ENCODE peak calls at places on chromosomes 7 and 10, in four cellular contexts. I is sigmoid colon, R is GF-D8, B is NCI-H748 treated with DMSO at 0.1 percent for 48 hours. L is an unnamed sample.

GRCh38 chr7:33854951-33855350 is 50.4 kb upstream of the BMPER start:
- DNase-seq in B (no peak), R (no peak), I (no peak), L (no peak)

GRCh38 chr10:48627984-48628609 is 23.2 kb upstream of the ARHGAP22 start:
- DNase-seq in B (no peak), R (no peak), I (no peak), L (no peak)

GRCh38 chr10:92834981-92835380 is 13.3 kb upstream of the EXOC6 start:
- DNase-seq in R (no peak), B (no peak), I (no peak), L (no peak)

GRCh38 chr7:7051221-7051877 is 131.0 kb upstream of the C1GALT1 start:
- DNase-seq in R (no peak), I (no peak), B (no peak), L (no peak)

GRCh38 chr10:67612156-67612555 is 83.8 kb downstream of the CTNNA3 start:
- DNase-seq in I (no peak), B (no peak), R (no peak), L (no peak)

GRCh38 chr10:43409385-43410109 is 561 bp upstream of the HNRNPF start:
- DNase-seq in R (no peak), B (no peak), I (peak; percentile 73), L (peak; percentile 41)

GRCh38 chr10:68963151-68963550 is 7.2 kb downstream of the DDX21 start:
- DNase-seq in B (no peak), R (no peak), I (no peak), L (no peak)

GRCh38 chr10:126387931-126388911 is at the start of gene ADAM12:
- DNase-seq in B (no peak), R (no peak), I (peak; percentile 80), L (no peak)

GRCh38 chr10:24425151-24425550 is 216.2 kb downstream of the KIAA1217 start:
- DNase-seq in B (no peak), R (no peak), I (no peak), L (no peak)

GRCh38 chr10:7856685-7857084 is 38.4 kb downstream of the TAF3 start:
- DNase-seq in R (no peak), B (no peak), I (no peak), L (no peak)

GRCh38 chr7:16189026-16189715 is 232.2 kb downstream of the CRPPA start:
- DNase-seq in B (no peak), R (no peak), I (no peak), L (no peak)

GRCh38 chr7:85186083-85186520 is 754 bp downstream of the SEMA3D start:
- DNase-seq in R (no peak), I (peak; percentile 66), B (peak; percentile 67), L (peak; percentile 32)

GRCh38 chr10:59823111-59823510 is 69.9 kb upstream of the MRLN start:
- DNase-seq in B (no peak), I (no peak), R (no peak), L (no peak)

GRCh38 chr10:132994371-132994796 is 52.0 kb upstream of the CFAP46 start:
- DNase-seq in R (no peak), I (no peak), B (no peak), L (no peak)

GRCh38 chr7:40282858-40283257 is 148.1 kb downstream of the SUGCT start:
- DNase-seq in I (no peak), B (no peak), R (no peak), L (no peak)

GRCh38 chr7:101173752-101174244 is 6.3 kb downstream of the NAT16 start:
- DNase-seq in I (no peak), B (no peak), R (no peak), L (peak; percentile 7)

GRCh38 chr10:93384006-93384405 is 98.1 kb downstream of the MYOF start:
- DNase-seq in B (no peak), R (no peak), I (no peak), L (no peak)

GRCh38 chr10:88858493-88858892 is 6.8 kb upstream of the ANKRD22 start:
- DNase-seq in R (no peak), B (no peak), I (no peak), L (no peak)

GRCh38 chr7:108875139-108875538 is 305.5 kb downstream of the DNAJB9 start:
- DNase-seq in B (no peak), R (no peak), I (no peak), L (no peak)

GRCh38 chr10:79070091-79070610 is 1.4 kb downstream of the ZMIZ1 start:
- DNase-seq in R (no peak), I (peak; percentile 83), B (no peak), L (no peak)

GRCh38 chr7:23443974-23444373 is 26.3 kb downstream of the IGF2BP3 start:
- DNase-seq in R (peak; percentile 17), B (no peak), I (no peak), L (no peak)

GRCh38 chr10:109978481-109978880 is 29.3 kb upstream of the ADD3 start:
- DNase-seq in R (no peak), B (no peak), I (no peak), L (no peak)

GRCh38 chr10:78331391-78331922 is 297.8 kb downstream of the RPS24 start:
- DNase-seq in B (no peak), R (no peak), I (peak; percentile 73), L (no peak)

GRCh38 chr10:114163062-114163861 is 10.7 kb downstream of the CCDC186 start:
- DNase-seq in R (no peak), I (no peak), B (no peak), L (no peak)

GRCh38 chr10:6194291-6194690 is 8.4 kb upstream of the PFKFB3 start:
- DNase-seq in B (no peak), R (no peak), I (no peak), L (no peak)

GRCh38 chr7:98788921-98789320 is 80.9 kb downstream of the TMEM130 start:
- DNase-seq in I (no peak), R (no peak), B (no peak), L (no peak)

GRCh38 chr7:100370303-100370702 is 3.0 kb upstream of the PILRA start:
- DNase-seq in B (no peak), I (no peak), R (no peak), L (no peak)

GRCh38 chr7:71261066-71261465 is 129.1 kb downstream of the GALNT17 start:
- DNase-seq in I (no peak), R (no peak), B (no peak), L (no peak)

GRCh38 chr10:29409241-29410051 is 120.6 kb downstream of the LYZL1 start:
- DNase-seq in I (peak; percentile 89), R (peak; percentile 25), B (peak; percentile 24), L (peak; percentile 29)

GRCh38 chr7:55180821-55181542 is 162.2 kb downstream of the EGFR start:
- DNase-seq in I (no peak), R (no peak), B (no peak), L (no peak)

GRCh38 chr10:131811239-131812011 is 89.4 kb upstream of the PPP2R2D start:
- DNase-seq in R (no peak), I (peak; percentile 56), B (no peak), L (no peak)

GRCh38 chr10:119268871-119269506 is 61.6 kb downstream of the GRK5 start:
- DNase-seq in B (no peak), R (no peak), I (no peak), L (no peak)